ENCODE peak calls at places on chromosomes 5 and 9, in seven cellular contexts. One of them, this sample, is unnamed. For H3K4me1 and H3K27me3, the result is how much of the 10 kb centered on the place peaks cover.

GRCh38 chr5:67808340-67808739 is 407.2 kb upstream of the PIK3R1 start:
- DNase-seq in prostate gland: no peak
- DNase-seq in uterus: no peak
- DNase-seq in ovary: no peak
- DNase-seq in Peyer's patch: no peak
- DNase-seq in IMR-90: no peak
- DNase-seq in heart left ventricle: no peak
- DNase-seq in this sample: no peak

GRCh38 chr9:77672183-77672582 is 24.1 kb upstream of the GNA14 start:
- DNase-seq in prostate gland: no peak
- DNase-seq in uterus: no peak
- DNase-seq in ovary: no peak
- DNase-seq in Peyer's patch: no peak
- DNase-seq in IMR-90: no peak
- DNase-seq in heart left ventricle: no peak
- DNase-seq in this sample: no peak

GRCh38 chr5:53424691-53425597 is 55.5 kb upstream of the FST start:
- DNase-seq in prostate gland: no peak
- DNase-seq in uterus: no peak
- DNase-seq in ovary: no peak
- DNase-seq in Peyer's patch: no peak
- DNase-seq in IMR-90: no peak
- DNase-seq in heart left ventricle: no peak
- DNase-seq in this sample: no peak

GRCh38 chr9:107586493-107586892 is 96.9 kb upstream of the KLF4 start:
- DNase-seq in prostate gland: no peak
- DNase-seq in uterus: no peak
- DNase-seq in ovary: no peak
- DNase-seq in Peyer's patch: no peak
- DNase-seq in IMR-90: no peak
- DNase-seq in heart left ventricle: no peak
- DNase-seq in this sample: no peak

GRCh38 chr9:8437878-8438277 is 638.3 kb upstream of the DMAC1 start:
- DNase-seq in prostate gland: no peak
- DNase-seq in uterus: no peak
- DNase-seq in ovary: no peak
- DNase-seq in Peyer's patch: no peak
- DNase-seq in IMR-90: no peak
- DNase-seq in heart left ventricle: no peak
- DNase-seq in this sample: no peak

GRCh38 chr9:129102791-129103594 is 7.6 kb downstream of the CRAT start:
- DNase-seq in prostate gland: no peak
- DNase-seq in uterus: no peak
- DNase-seq in ovary: no peak
- DNase-seq in Peyer's patch: no peak
- DNase-seq in IMR-90: peak
- DNase-seq in heart left ventricle: peak
- DNase-seq in this sample: no peak

GRCh38 chr9:108784998-108785397 is 70.8 kb downstream of the ACTL7B start:
- DNase-seq in prostate gland: no peak
- DNase-seq in uterus: no peak
- DNase-seq in ovary: no peak
- DNase-seq in Peyer's patch: no peak
- DNase-seq in IMR-90: no peak
- DNase-seq in heart left ventricle: no peak
- DNase-seq in this sample: no peak

GRCh38 chr5:99795026-99795425 is 740.1 kb upstream of the FAM174A start:
- DNase-seq in prostate gland: no peak
- DNase-seq in uterus: no peak
- DNase-seq in ovary: no peak
- DNase-seq in Peyer's patch: no peak
- DNase-seq in IMR-90: no peak
- DNase-seq in heart left ventricle: no peak
- DNase-seq in this sample: no peak

GRCh38 chr9:30967484-30967883 is 1417.0 kb upstream of the ACO1 start:
- DNase-seq in prostate gland: no peak
- DNase-seq in uterus: no peak
- DNase-seq in ovary: no peak
- DNase-seq in Peyer's patch: no peak
- DNase-seq in IMR-90: no peak
- DNase-seq in heart left ventricle: no peak
- DNase-seq in this sample: no peak

GRCh38 chr9:137606005-137606601 is 617 bp downstream of the ARRDC1 start:
- DNase-seq in prostate gland: no peak
- DNase-seq in uterus: no peak
- DNase-seq in ovary: peak
- DNase-seq in Peyer's patch: no peak
- DNase-seq in IMR-90: no peak
- DNase-seq in heart left ventricle: no peak
- DNase-seq in this sample: peak

GRCh38 chr5:156383510-156383909 is 56.5 kb downstream of the SGCD start:
- DNase-seq in prostate gland: no peak
- DNase-seq in uterus: no peak
- DNase-seq in ovary: no peak
- DNase-seq in Peyer's patch: no peak
- DNase-seq in IMR-90: peak
- DNase-seq in heart left ventricle: no peak
- DNase-seq in this sample: no peak

GRCh38 chr5:178230879-178231735 is 1.5 kb downstream of the PHYKPL start:
- DNase-seq in prostate gland: no peak
- DNase-seq in uterus: no peak
- DNase-seq in ovary: no peak
- DNase-seq in Peyer's patch: no peak
- DNase-seq in IMR-90: peak
- DNase-seq in heart left ventricle: peak
- DNase-seq in this sample: peak

GRCh38 chr5:92653730-92654461 is 927.1 kb downstream of the NR2F1-AS1 start:
- DNase-seq in prostate gland: no peak
- DNase-seq in uterus: no peak
- DNase-seq in ovary: no peak
- DNase-seq in Peyer's patch: no peak
- DNase-seq in IMR-90: no peak
- DNase-seq in heart left ventricle: no peak
- DNase-seq in this sample: no peak

GRCh38 chr9:89317282-89317681 is 1.0 kb upstream of the SECISBP2 start:
- DNase-seq in prostate gland: no peak
- DNase-seq in uterus: no peak
- DNase-seq in ovary: no peak
- DNase-seq in Peyer's patch: no peak
- DNase-seq in IMR-90: no peak
- DNase-seq in heart left ventricle: no peak
- DNase-seq in this sample: no peak

GRCh38 chr5:151132959-151133358 is 24.6 kb downstream of the ANXA6 start:
- DNase-seq in prostate gland: no peak
- DNase-seq in uterus: no peak
- DNase-seq in ovary: no peak
- DNase-seq in Peyer's patch: peak
- DNase-seq in IMR-90: no peak
- DNase-seq in heart left ventricle: no peak
- DNase-seq in this sample: peak

GRCh38 chr5:33892419-33893151 is 795 bp upstream of the ADAMTS12 start:
- DNase-seq in prostate gland: no peak
- DNase-seq in uterus: peak
- DNase-seq in ovary: peak
- DNase-seq in Peyer's patch: no peak
- DNase-seq in IMR-90: peak
- DNase-seq in heart left ventricle: no peak
- DNase-seq in this sample: no peak

GRCh38 chr5:104347119-104347708 is 784.6 kb upstream of the NUDT12 start:
- DNase-seq in prostate gland: no peak
- DNase-seq in uterus: no peak
- DNase-seq in ovary: no peak
- DNase-seq in Peyer's patch: no peak
- DNase-seq in IMR-90: peak
- DNase-seq in heart left ventricle: no peak
- DNase-seq in this sample: no peak

GRCh38 chr9:35180801-35181200 is 19.0 kb downstream of the UNC13B start:
- DNase-seq in prostate gland: no peak
- DNase-seq in uterus: no peak
- DNase-seq in ovary: no peak
- DNase-seq in Peyer's patch: no peak
- DNase-seq in IMR-90: no peak
- DNase-seq in heart left ventricle: no peak
- DNase-seq in this sample: no peak

GRCh38 chr9:123680382-123680781 is 249.5 kb downstream of the DENND1A start:
- DNase-seq in prostate gland: no peak
- DNase-seq in uterus: no peak
- DNase-seq in ovary: no peak
- DNase-seq in Peyer's patch: no peak
- DNase-seq in IMR-90: no peak
- DNase-seq in heart left ventricle: no peak
- DNase-seq in this sample: no peak

GRCh38 chr9:136665704-136666363 is 3.1 kb downstream of the EGFL7 start:
- DNase-seq in prostate gland: no peak
- DNase-seq in uterus: no peak
- DNase-seq in ovary: no peak
- DNase-seq in Peyer's patch: no peak
- DNase-seq in IMR-90: no peak
- DNase-seq in heart left ventricle: no peak
- DNase-seq in this sample: no peak

GRCh38 chr5:138833726-138834480 is 41.2 kb downstream of the LRRTM2 start:
- DNase-seq in prostate gland: no peak
- DNase-seq in uterus: no peak
- DNase-seq in ovary: no peak
- DNase-seq in Peyer's patch: no peak
- DNase-seq in IMR-90: no peak
- DNase-seq in heart left ventricle: no peak
- DNase-seq in this sample: no peak

GRCh38 chr9:80554856-80555255 is 983.1 kb downstream of the TLE4 start:
- DNase-seq in prostate gland: no peak
- DNase-seq in uterus: no peak
- DNase-seq in ovary: no peak
- DNase-seq in Peyer's patch: no peak
- DNase-seq in IMR-90: no peak
- DNase-seq in heart left ventricle: no peak
- DNase-seq in this sample: no peak
- H3K4me1 ChIP-seq in prostate gland: under half
- H3K4me1 ChIP-seq in uterus: under half
- H3K4me1 ChIP-seq in ovary: under half
- H3K4me1 ChIP-seq in Peyer's patch: under half
- H3K4me1 ChIP-seq in IMR-90: under half
- H3K4me1 ChIP-seq in heart left ventricle: under half
- H3K4me1 ChIP-seq in this sample: under half

DNA sequence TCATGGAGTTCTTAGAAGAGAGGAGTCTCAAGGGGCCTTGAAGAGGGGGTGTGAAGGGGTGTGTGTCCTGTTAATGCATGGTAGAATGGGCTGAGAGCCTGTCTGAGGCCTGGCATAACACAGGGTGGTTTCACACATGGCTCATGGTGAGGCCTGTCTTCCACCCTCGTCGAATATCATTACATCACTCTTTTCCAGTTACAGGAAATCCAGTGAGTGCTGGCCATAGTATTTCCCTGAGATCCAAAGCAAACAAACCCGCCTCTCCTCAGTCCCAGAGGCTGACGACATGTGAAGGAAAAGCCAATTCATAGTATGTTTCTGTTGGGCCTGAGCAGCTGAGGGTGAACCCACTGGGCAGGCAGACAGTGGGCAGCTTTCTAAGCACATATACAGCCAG is 159.4 kb upstream of the NR3C1 start:
- DNase-seq in prostate gland: peak
- DNase-seq in uterus: no peak
- DNase-seq in ovary: no peak
- DNase-seq in Peyer's patch: no peak
- DNase-seq in IMR-90: peak
- DNase-seq in heart left ventricle: peak
- DNase-seq in this sample: no peak
- TF ChIP-seq POLR2A in prostate gland: no peak
- TF ChIP-seq POLR2A in uterus: no peak
- TF ChIP-seq POLR2A in ovary: no peak
- TF ChIP-seq POLR2A in Peyer's patch: no peak
- TF ChIP-seq POLR2A in IMR-90: no peak
- TF ChIP-seq POLR2A in heart left ventricle: no peak
- TF ChIP-seq POLR2A in this sample: no peak

GRCh38 chr9:126613656-126614055 is at the start of gene LMX1B:
- DNase-seq in prostate gland: peak
- DNase-seq in uterus: no peak
- DNase-seq in ovary: no peak
- DNase-seq in Peyer's patch: no peak
- DNase-seq in IMR-90: peak
- DNase-seq in heart left ventricle: peak
- DNase-seq in this sample: no peak

GRCh38 chr9:126612813-126613641 is 701 bp upstream of the LMX1B start:
- DNase-seq in prostate gland: no peak
- DNase-seq in uterus: no peak
- DNase-seq in ovary: no peak
- DNase-seq in Peyer's patch: no peak
- DNase-seq in IMR-90: no peak
- DNase-seq in heart left ventricle: no peak
- DNase-seq in this sample: no peak

GRCh38 chr9:126612329-126612812 is 1.4 kb upstream of the LMX1B start:
- DNase-seq in prostate gland: no peak
- DNase-seq in uterus: no peak
- DNase-seq in ovary: no peak
- DNase-seq in Peyer's patch: no peak
- DNase-seq in IMR-90: no peak
- DNase-seq in heart left ventricle: no peak
- DNase-seq in this sample: no peak

GRCh38 chr9:126611188-126611587 is 2.5 kb upstream of the LMX1B start:
- DNase-seq in prostate gland: no peak
- DNase-seq in uterus: no peak
- DNase-seq in ovary: no peak
- DNase-seq in Peyer's patch: no peak
- DNase-seq in IMR-90: no peak
- DNase-seq in heart left ventricle: no peak
- DNase-seq in this sample: no peak

DNA sequence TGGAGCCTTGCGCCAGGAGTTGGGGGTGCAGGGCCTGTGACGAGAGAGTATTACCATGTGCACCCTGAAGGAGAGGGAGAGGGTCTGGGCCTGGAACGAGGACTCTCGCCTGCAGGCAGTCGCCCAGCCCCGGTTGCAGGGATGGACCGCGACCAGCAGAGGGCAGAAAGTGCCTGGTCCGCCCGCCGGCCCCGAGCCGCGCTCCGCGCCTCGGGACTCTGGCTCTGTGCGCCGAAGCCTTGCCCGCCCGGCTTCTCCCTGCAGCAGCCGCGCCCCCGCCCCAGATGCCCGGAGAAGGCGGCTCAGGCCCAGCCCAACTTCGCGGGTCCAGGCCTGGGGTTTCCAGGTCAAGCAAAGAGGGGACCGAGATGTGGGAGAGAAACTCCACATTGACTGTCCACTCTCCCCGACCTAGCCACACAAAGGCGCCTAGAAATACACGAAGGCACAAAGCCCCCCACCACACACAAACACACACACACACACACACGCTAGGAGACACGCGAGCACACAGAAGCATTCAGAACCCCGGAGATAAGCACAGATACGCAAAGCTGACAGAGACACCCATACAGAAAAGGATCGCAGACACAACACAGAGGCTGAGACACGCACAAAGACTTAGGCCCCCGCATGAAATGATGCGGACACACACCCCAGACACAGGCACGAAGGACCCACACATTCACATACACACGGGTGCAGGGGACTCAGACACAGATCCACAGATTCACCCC is 2.0 kb upstream of the LMX1B start:
- DNase-seq in prostate gland: peak
- DNase-seq in uterus: peak
- DNase-seq in ovary: peak
- DNase-seq in Peyer's patch: peak
- DNase-seq in IMR-90: peak
- DNase-seq in heart left ventricle: peak
- DNase-seq in this sample: peak
- H3K27me3 ChIP-seq in prostate gland: under half
- H3K27me3 ChIP-seq in uterus: under half
- H3K27me3 ChIP-seq in ovary: under half
- H3K27me3 ChIP-seq in Peyer's patch: under half
- H3K27me3 ChIP-seq in IMR-90: half or more
- H3K27me3 ChIP-seq in heart left ventricle: under half
- H3K27me3 ChIP-seq in this sample: half or more

GRCh38 chr5:72624641-72625236 is 117.5 kb upstream of the ZNF366 start:
- DNase-seq in prostate gland: no peak
- DNase-seq in uterus: no peak
- DNase-seq in ovary: no peak
- DNase-seq in Peyer's patch: no peak
- DNase-seq in IMR-90: peak
- DNase-seq in heart left ventricle: no peak
- DNase-seq in this sample: no peak
- H3K4me1 ChIP-seq in prostate gland: under half
- H3K4me1 ChIP-seq in uterus: under half
- H3K4me1 ChIP-seq in ovary: under half
- H3K4me1 ChIP-seq in Peyer's patch: under half
- H3K4me1 ChIP-seq in IMR-90: under half
- H3K4me1 ChIP-seq in heart left ventricle: under half
- H3K4me1 ChIP-seq in this sample: under half